ENCODE peak calls at places on chromosomes 7 and 10, in eight cellular contexts. N, O, X, A, J, M, B and D are unnamed samples.

GRCh38 chr7:78760620-78761355 is 692.7 kb downstream of the MAGI2 start:
- DNase-seq in N (no peak), O (no peak), X (no peak), A (no peak), J (no peak), M (no peak), B (no peak), D (no peak)

GRCh38 chr7:141558544-141559183 is 7.5 kb downstream of the AGK start:
- DNase-seq in N (peak), O (no peak), X (no peak), A (no peak), J (peak), M (peak), B (no peak), D (peak)

GRCh38 chr10:6108631-6109443 is 20.0 kb downstream of the RBM17 start:
- DNase-seq in N (peak), O (no peak), X (no peak), A (no peak), J (peak), M (peak), B (no peak), D (peak)

GRCh38 chr7:141014091-141014490 is 661 bp downstream of the MRPS33 start:
- DNase-seq in N (peak), O (no peak), X (no peak), A (no peak), J (no peak), M (no peak), B (no peak), D (peak)

GRCh38 chr7:16078076-16078952 is 343.0 kb downstream of the CRPPA start:
- DNase-seq in N (peak), O (no peak), X (no peak), A (no peak), J (peak), M (peak), B (no peak), D (peak)

GRCh38 chr10:92688927-92689662 is 660 bp upstream of the HHEX start:
- DNase-seq in N (peak), O (no peak), X (no peak), A (peak), J (peak), M (peak), B (no peak), D (peak)

GRCh38 chr10:131908151-131908550 is 7.3 kb downstream of the PPP2R2D start:
- DNase-seq in N (no peak), O (peak), X (no peak), A (no peak), J (no peak), M (no peak), B (no peak), D (no peak)

GRCh38 chr10:93106631-93107072 is 33.0 kb downstream of the CYP26A1 start:
- DNase-seq in N (peak), O (no peak), X (no peak), A (no peak), J (no peak), M (peak), B (no peak), D (peak)

GRCh38 chr7:148142660-148143248 is 447.8 kb upstream of the C7orf33 start:
- DNase-seq in N (peak), O (no peak), X (no peak), A (no peak), J (peak), M (peak), B (no peak), D (peak)

DNA sequence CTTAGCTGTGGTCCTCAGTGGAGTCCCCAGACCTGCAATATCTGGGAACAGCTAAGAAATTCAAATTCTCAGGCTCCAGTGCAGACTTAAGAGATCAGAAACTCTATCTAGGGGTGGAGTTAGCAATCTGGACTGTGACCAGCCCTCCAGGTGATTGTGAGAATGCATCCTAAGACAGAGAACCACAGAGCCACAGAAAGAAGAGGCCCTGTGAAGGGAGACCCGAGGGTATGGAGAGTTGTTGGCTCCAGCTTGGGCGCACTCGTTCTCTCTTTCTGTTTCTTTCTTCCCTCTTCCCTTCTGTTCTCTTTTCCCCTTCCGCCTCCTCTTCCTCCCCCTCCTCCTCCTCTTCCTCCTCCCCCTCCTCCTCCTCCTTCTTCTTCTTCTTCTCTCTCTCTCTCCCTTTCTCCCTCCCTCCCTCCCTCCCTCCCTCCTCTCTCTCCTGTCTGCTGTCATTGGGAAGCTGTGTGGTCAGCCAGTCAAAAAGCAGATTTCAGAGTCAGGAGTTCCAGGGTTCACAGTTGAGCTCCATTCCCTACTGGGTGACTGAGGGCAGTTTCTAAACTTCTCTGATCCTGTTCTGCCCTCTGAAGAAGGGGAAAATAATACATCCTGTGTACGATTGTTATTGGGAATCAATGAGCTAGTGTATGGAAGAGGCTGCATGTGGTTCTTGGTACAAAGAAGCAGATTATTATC is 62.1 kb upstream of the STEAP1B start:
- DNase-seq in N (peak), O (no peak), X (no peak), A (no peak), J (peak), M (peak), B (no peak), D (peak)
- H3K4me3 ChIP-seq in N (no peak), O (no peak), X (peak), A (no peak), J (peak), M (no peak), B (no peak), D (no peak)

GRCh38 chr10:102583435-102584417 is 60.6 kb upstream of the TRIM8 start:
- DNase-seq in N (peak), O (peak), X (peak), A (peak), J (peak), M (peak), B (peak), D (peak)
- TF ChIP-seq CTCF in N (peak), O (peak), X (peak), A (no peak), J (peak), M (peak), B (peak), D (peak)

GRCh38 chr7:27121656-27122055 is 8.9 kb downstream of the HOXA4 start:
- DNase-seq in N (peak), O (no peak), X (no peak), A (no peak), J (no peak), M (no peak), B (no peak), D (no peak)
- H3K4me3 ChIP-seq in N (peak), O (no peak), X (peak), A (peak), J (peak), M (peak), B (peak), D (no peak)

GRCh38 chr10:117112220-117112619 is 25.9 kb downstream of the VAX1 start:
- DNase-seq in N (no peak), O (no peak), X (no peak), A (no peak), J (no peak), M (no peak), B (no peak), D (no peak)
- TF ChIP-seq CTCF in N (no peak), O (no peak), X (no peak), A (no peak), J (peak), M (peak), B (no peak), D (peak)